ENCODE peak calls at places on chromosomes 7 and 10, in five cellular contexts. C is ascending aorta, T is NCI-H1105, M is Calu3, W is GM12891. A is an unnamed sample.
A peak's percentile ranks its signal among the peaks of the same experiment; 100 is the strongest.

GRCh38 chr10:90087197-90088007 is 386.0 kb downstream of the KIF20B start:
- DNase-seq in C (no peak), T (no peak), M (peak; percentile 18), W (peak; percentile 24), A (no peak)

GRCh38 chr7:372546-372938 is 82.6 kb downstream of the FOXL3 start:
- DNase-seq in C (peak; percentile 54), T (no peak), M (no peak), W (no peak), A (no peak)

GRCh38 chr7:63925626-63926460 is 72.8 kb upstream of the ZNF722 start:
- DNase-seq in C (peak; percentile 78), T (peak; percentile 94), M (peak; percentile 60), W (no peak), A (peak; percentile 82)

GRCh38 chr7:142886866-142887265 is 1.3 kb upstream of the TRPV6 start:
- DNase-seq in C (peak; percentile 56), T (no peak), M (no peak), W (no peak), A (no peak)

GRCh38 chr7:28806841-28807240 is 151.3 kb downstream of the TRIL start:
- DNase-seq in C (no peak), T (no peak), M (no peak), W (no peak), A (no peak)

GRCh38 chr10:208616-209015 is 73.4 kb downstream of the ZMYND11 start:
- DNase-seq in C (no peak), T (no peak), M (no peak), W (no peak), A (no peak)

GRCh38 chr7:28211006-28211405 is 30.4 kb upstream of the JAZF1 start:
- DNase-seq in C (no peak), T (no peak), M (no peak), W (no peak), A (peak; percentile 30)

GRCh38 chr10:11454160-11454559 is 157.3 kb downstream of the USP6NL start:
- DNase-seq in C (no peak), T (no peak), M (no peak), W (no peak), A (no peak)

GRCh38 chr10:28925154-28925663 is 247.9 kb downstream of the BAMBI start:
- DNase-seq in C (peak; percentile 76), T (no peak), M (no peak), W (no peak), A (no peak)

GRCh38 chr7:37275086-37275485 is 173.6 kb downstream of the ELMO1 start:
- DNase-seq in C (no peak), T (no peak), M (no peak), W (no peak), A (no peak)

GRCh38 chr7:36227223-36227622 is 74.2 kb downstream of the EEPD1 start:
- DNase-seq in C (peak; percentile 78), T (no peak), M (no peak), W (no peak), A (no peak)

GRCh38 chr7:123410273-123410928 is 124.0 kb downstream of the IQUB start:
- DNase-seq in C (no peak), T (no peak), M (no peak), W (no peak), A (no peak)

GRCh38 chr10:182441-183201 is 47.4 kb downstream of the ZMYND11 start:
- DNase-seq in C (no peak), T (no peak), M (no peak), W (no peak), A (no peak)

GRCh38 chr10:51047857-51048256 is 26.4 kb upstream of the PRKG1 start:
- DNase-seq in C (no peak), T (no peak), M (no peak), W (no peak), A (no peak)

GRCh38 chr7:149776305-149776704 is 2.9 kb upstream of the ZNF467 start:
- DNase-seq in C (no peak), T (no peak), M (peak; percentile 61), W (no peak), A (no peak)

GRCh38 chr10:15427836-15428414 is 56.8 kb upstream of the FAM171A1 start:
- DNase-seq in C (no peak), T (peak; percentile 40), M (no peak), W (no peak), A (no peak)

GRCh38 chr7:150612925-150613324 is 19.3 kb downstream of the GIMAP6 start:
- DNase-seq in C (no peak), T (no peak), M (no peak), W (no peak), A (no peak)

GRCh38 chr7:78769551-78770101 is 683.8 kb downstream of the MAGI2 start:
- DNase-seq in C (no peak), T (no peak), M (no peak), W (no peak), A (no peak)

GRCh38 chr7:15057272-15057671 is 154.7 kb upstream of the DGKB start:
- DNase-seq in C (no peak), T (no peak), M (no peak), W (no peak), A (no peak)

GRCh38 chr7:14747701-14748100 is 154.8 kb downstream of the DGKB start:
- DNase-seq in C (no peak), T (peak; percentile 45), M (no peak), W (no peak), A (no peak)

GRCh38 chr10:106836923-106837322 is 327.6 kb downstream of the SORCS1 start:
- DNase-seq in C (no peak), T (no peak), M (no peak), W (no peak), A (no peak)

GRCh38 chr7:95509199-95509598 is 23.5 kb downstream of the ASB4 start:
- DNase-seq in C (no peak), T (peak; percentile 89), M (no peak), W (no peak), A (no peak)

GRCh38 chr7:152336754-152337368 is 98.9 kb downstream of the KMT2C start:
- DNase-seq in C (no peak), T (peak; percentile 6), M (peak; percentile 53), W (no peak), A (no peak)

GRCh38 chr7:82740246-82740848 is 296.8 kb upstream of the CACNA2D1 start:
- DNase-seq in C (no peak), T (peak; percentile 71), M (peak; percentile 52), W (no peak), A (no peak)

GRCh38 chr7:105346593-105347322 is 42.0 kb downstream of the SRPK2 start:
- DNase-seq in C (no peak), T (no peak), M (no peak), W (no peak), A (no peak)

GRCh38 chr7:51066405-51066882 is 250.2 kb downstream of the COBL start:
- DNase-seq in C (no peak), T (no peak), M (peak; percentile 54), W (no peak), A (no peak)

GRCh38 chr10:29007748-29008610 is 280.9 kb upstream of the LYZL1 start:
- DNase-seq in C (no peak), T (no peak), M (no peak), W (no peak), A (no peak)

GRCh38 chr7:157266272-157266671 is 70.5 kb upstream of the DNAJB6 start:
- DNase-seq in C (no peak), T (no peak), M (no peak), W (no peak), A (no peak)

GRCh38 chr10:29658984-29659769 is 24.4 kb upstream of the SVIL start:
- DNase-seq in C (peak; percentile 85), T (no peak), M (peak; percentile 84), W (peak; percentile 32), A (peak; percentile 60)

GRCh38 chr10:133202778-133203651 is 27.0 kb upstream of the UTF1 start:
- DNase-seq in C (no peak), T (no peak), M (no peak), W (no peak), A (no peak)

GRCh38 chr7:101315336-101315735 is 6.3 kb downstream of the IFT22 start:
- DNase-seq in C (no peak), T (peak; percentile 1), M (peak; percentile 50), W (no peak), A (peak; percentile 25)

A was measured in stimulated activated naive CD4-positive, alpha-beta T cell treated with Interleukin-2 at 50 U/mL for 16 hours.